ENCODE peak calls at places on chromosomes 11 and 22, in ten cellular contexts. W is right lobe of liver, L is body of pancreas, A is thyroid gland, K is stomach, B is A549, F is adrenal gland, H is IMR-90, O is HCT116, V is K562. Y is an unnamed sample.

GRCh38 chr11:9037963-9038362 is 34.2 kb upstream of the NRIP3 start:
- DNase-seq in W (no peak), A (no peak), V (no peak), K (no peak), L (no peak), H (peak), B (no peak), O (no peak), F (no peak), Y (no peak)

GRCh38 chr11:23725752-23726151 is 771.1 kb upstream of the LUZP2 start:
- DNase-seq in O (no peak), B (no peak), L (no peak), V (no peak), A (no peak), F (no peak), W (no peak), H (no peak), K (no peak), Y (no peak)

GRCh38 chr11:130709531-130709930 is 206.7 kb downstream of the SNX19 start:
- DNase-seq in A (no peak), W (no peak), B (no peak), L (no peak), O (no peak), H (no peak), V (no peak), K (no peak), F (no peak), Y (no peak)

GRCh38 chr11:1531418-1531817 is 40.7 kb downstream of the DUSP8 start:
- DNase-seq in H (no peak), W (no peak), L (no peak), A (no peak), O (no peak), K (no peak), V (no peak), B (no peak), F (peak), Y (no peak)

GRCh38 chr11:132430352-132431091 is 1060.1 kb downstream of the NTM start:
- DNase-seq in A (peak), W (no peak), K (peak), O (no peak), L (no peak), F (no peak), H (no peak), V (no peak), B (no peak), Y (no peak)

GRCh38 chr11:130159657-130160459 is at the start of gene ST14:
- DNase-seq in L (peak), V (no peak), B (no peak), O (no peak), F (no peak), A (peak), H (no peak), W (peak), K (peak), Y (peak)

GRCh38 chr11:2097356-2097997 is 41.7 kb downstream of the IGF2 start:
- DNase-seq in O (no peak), F (peak), A (peak), V (peak), K (peak), B (no peak), L (peak), W (no peak), H (peak), Y (peak)

GRCh38 chr11:78432058-78432515 is 14.5 kb upstream of the GAB2 start:
- DNase-seq in W (no peak), F (no peak), A (no peak), L (peak), O (no peak), V (no peak), B (no peak), K (no peak), H (no peak), Y (no peak)

GRCh38 chr22:48456449-48456848 is 1371.2 kb downstream of the BRD1 start:
- DNase-seq in V (no peak), K (no peak), F (no peak), L (no peak), A (no peak), B (no peak), O (no peak), H (no peak), W (no peak), Y (no peak)

GRCh38 chr22:41480397-41480735 is 11.4 kb downstream of the ACO2 start:
- DNase-seq in A (no peak), B (no peak), K (no peak), L (no peak), W (no peak), V (no peak), O (no peak), H (peak), F (no peak), Y (no peak)

GRCh38 chr11:134663506-134664313 is 251.7 kb upstream of the B3GAT1 start:
- DNase-seq in B (no peak), L (no peak), O (no peak), K (peak), V (no peak), W (no peak), H (no peak), F (no peak), A (no peak), Y (no peak)

GRCh38 chr22:21734540-21735197 is 925 bp downstream of the YPEL1 start:
- DNase-seq in B (no peak), A (no peak), K (no peak), L (peak), F (no peak), V (peak), O (no peak), H (no peak), W (no peak), Y (no peak)

GRCh38 chr11:126863294-126863997 is 137.1 kb downstream of the KIRREL3 start:
- DNase-seq in V (no peak), W (no peak), F (no peak), B (no peak), O (no peak), K (no peak), L (no peak), H (no peak), A (no peak), Y (no peak)

GRCh38 chr11:313787-314547 is at the start of gene IFITM1:
- DNase-seq in A (no peak), B (no peak), H (peak), O (no peak), K (no peak), L (no peak), W (peak), F (no peak), V (no peak), Y (peak)

GRCh38 chr11:69089258-69089657 is 40.5 kb downstream of the TPCN2 start:
- DNase-seq in L (peak), A (no peak), B (no peak), K (peak), O (no peak), W (no peak), H (peak), V (peak), F (peak), Y (no peak)

GRCh38 chr22:44970291-44970690 is 39.5 kb downstream of the PHF21B start:
- DNase-seq in V (no peak), L (no peak), H (no peak), F (no peak), W (no peak), K (no peak), O (no peak), A (no peak), B (no peak), Y (no peak)

GRCh38 chr11:9091044-9091936 is at the start of gene SCUBE2:
- DNase-seq in W (no peak), A (no peak), H (no peak), B (peak), F (no peak), V (peak), K (no peak), L (no peak), O (no peak), Y (peak)

GRCh38 chr22:44399906-44400762 is 87.4 kb upstream of the SHISAL1 start:
- DNase-seq in H (no peak), B (no peak), F (peak), V (no peak), A (peak), K (peak), L (peak), O (no peak), W (peak), Y (peak)

GRCh38 chr11:133598879-133599278 is 66.6 kb upstream of the OPCML start:
- DNase-seq in B (no peak), V (no peak), K (no peak), L (no peak), F (no peak), H (no peak), W (no peak), O (no peak), A (no peak), Y (no peak)

GRCh38 chr11:74615311-74615710 is 22.9 kb downstream of the POLD3 start:
- DNase-seq in V (no peak), B (no peak), W (no peak), A (no peak), H (no peak), K (no peak), O (no peak), L (no peak), F (no peak), Y (no peak)

GRCh38 chr11:15720460-15720859 is 605.7 kb downstream of the INSC start:
- DNase-seq in H (peak), F (no peak), O (no peak), W (no peak), A (no peak), L (no peak), K (no peak), B (no peak), V (no peak), Y (no peak)

GRCh38 chr11:66003291-66003690 is 988 bp downstream of the BANF1 start:
- DNase-seq in L (no peak), K (no peak), W (no peak), F (no peak), O (no peak), H (no peak), B (no peak), A (no peak), V (no peak), Y (no peak)

GRCh38 chr11:117857734-117858369 is 18.6 kb downstream of the FXYD6 start:
- DNase-seq in H (no peak), W (no peak), K (no peak), L (no peak), V (no peak), O (no peak), F (no peak), B (no peak), A (no peak), Y (no peak)

GRCh38 chr11:64874308-64874707 is 4.1 kb downstream of the EHD1 start:
- DNase-seq in O (no peak), B (no peak), A (no peak), L (no peak), W (no peak), V (no peak), F (no peak), K (no peak), H (peak), Y (peak)

GRCh38 chr22:24810043-24810749 is 4.2 kb downstream of the SGSM1 start:
- DNase-seq in H (no peak), O (no peak), F (peak), V (no peak), W (no peak), L (no peak), B (no peak), K (peak), A (no peak), Y (no peak)

GRCh38 chr22:37639771-37640590 is 512 bp downstream of the SH3BP1 start:
- DNase-seq in K (no peak), H (no peak), L (no peak), B (no peak), V (peak), F (no peak), W (no peak), O (no peak), A (no peak), Y (peak)

GRCh38 chr22:35376728-35377472 is 4.0 kb upstream of the HMOX1 start:
- DNase-seq in O (peak), L (peak), F (peak), V (peak), B (peak), A (peak), H (peak), W (peak), K (peak), Y (peak)

GRCh38 chr11:40567392-40567791 is 892.1 kb downstream of the LRRC4C start:
- DNase-seq in F (no peak), W (no peak), B (no peak), A (no peak), V (no peak), L (no peak), K (no peak), H (no peak), O (no peak), Y (no peak)

GRCh38 chr11:83219095-83219494 is 25.6 kb downstream of the ANKRD42 start:
- DNase-seq in A (no peak), L (peak), F (no peak), O (no peak), V (no peak), B (no peak), W (no peak), H (no peak), K (no peak), Y (no peak)

GRCh38 chr11:22510741-22511140 is 114.9 kb downstream of the FANCF start:
- DNase-seq in A (no peak), V (no peak), K (no peak), L (no peak), B (no peak), W (no peak), F (no peak), O (no peak), H (peak), Y (no peak)

GRCh38 chr22:48677621-48678020 is 1150.1 kb downstream of the BRD1 start:
- DNase-seq in K (no peak), B (no peak), O (no peak), A (no peak), W (peak), F (no peak), L (no peak), H (no peak), V (no peak), Y (no peak)

GRCh38 chr11:87878373-87878779 is 296.9 kb downstream of the RAB38 start:
- DNase-seq in V (no peak), K (no peak), L (peak), O (peak), H (peak), B (no peak), A (no peak), F (peak), W (no peak), Y (no peak)

GRCh38 chr11:64275841-64276240 is 8.6 kb downstream of the BAD start:
- DNase-seq in A (no peak), F (no peak), K (no peak), B (no peak), W (no peak), V (no peak), L (no peak), O (no peak), H (no peak), Y (no peak)

GRCh38 chr22:38139901-38140300 is 29.4 kb upstream of the BAIAP2L2 start:
- DNase-seq in F (no peak), W (peak), A (no peak), O (no peak), K (no peak), B (no peak), H (no peak), V (no peak), L (no peak), Y (no peak)

GRCh38 chr11:108786281-108786990 is 121.6 kb downstream of the DDX10 start:
- DNase-seq in L (no peak), K (no peak), V (no peak), A (no peak), O (no peak), B (no peak), W (no peak), F (no peak), H (no peak), Y (no peak)

DNA sequence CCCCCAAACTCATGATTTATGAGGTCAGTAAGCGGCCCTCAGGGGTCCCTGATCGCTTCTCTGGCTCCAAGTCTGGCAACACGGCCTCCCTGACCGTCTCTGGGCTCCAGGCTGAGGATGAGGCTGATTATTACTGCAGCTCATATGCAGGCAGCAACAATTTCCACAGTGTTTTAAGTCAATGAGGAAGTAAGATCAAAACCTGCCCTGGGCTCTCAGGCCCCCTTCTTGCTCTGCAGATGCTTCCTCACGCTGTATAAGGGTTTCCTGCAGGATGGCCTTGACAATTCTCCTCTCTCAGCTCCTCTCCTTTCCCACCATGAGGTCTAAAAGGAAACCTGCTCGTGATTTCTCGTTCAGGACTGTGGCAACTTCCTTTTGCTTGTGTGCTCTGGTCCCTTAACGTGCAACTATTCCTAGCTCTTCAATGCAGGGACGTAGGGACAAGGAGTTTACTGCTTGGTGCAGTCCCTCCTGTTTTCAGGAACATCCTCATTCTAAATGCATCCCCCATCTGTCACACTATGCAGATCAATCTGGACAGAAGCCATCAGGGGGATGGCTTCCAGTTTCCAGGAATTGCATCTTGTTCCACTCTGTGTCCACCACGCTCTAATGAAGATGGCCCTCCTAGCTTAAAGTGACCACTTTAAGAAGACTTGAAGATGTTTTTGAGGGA is 64.4 kb upstream of the IGLL5 start:
- DNase-seq in B (no peak), H (no peak), V (peak), O (no peak), A (no peak), L (no peak), W (no peak), F (no peak), K (no peak), Y (no peak)
- TF ChIP-seq POLR2A in B (no peak), H (no peak), V (no peak), O (no peak), A (no peak), L (no peak), W (no peak), F (no peak), K (no peak), Y (no peak)

DNA sequence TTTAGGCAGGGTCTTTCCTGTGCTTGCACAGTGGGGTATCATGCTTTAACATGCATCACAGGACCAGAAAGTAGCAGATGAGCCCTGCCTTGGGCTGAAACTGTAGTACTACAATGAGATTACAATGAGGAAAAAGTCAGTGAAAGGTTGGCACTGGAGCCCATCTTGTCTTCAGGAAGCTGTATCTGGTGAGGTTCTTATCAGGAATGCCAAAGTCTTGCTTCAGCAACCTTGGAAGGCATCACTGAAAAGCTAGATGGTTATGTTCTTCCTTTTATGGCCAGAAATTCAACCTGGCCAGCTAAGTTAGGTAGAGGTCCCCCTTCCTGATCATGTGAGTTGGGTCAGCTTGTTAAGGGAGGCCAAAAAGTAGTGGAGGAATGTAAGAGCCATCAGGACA is 254.0 kb upstream of the FAT3 start:
- DNase-seq in L (no peak), H (no peak), W (no peak), O (no peak), F (no peak), K (no peak), V (no peak), A (no peak), B (no peak), Y (no peak)
- H3K27ac ChIP-seq in L (no peak), H (no peak), W (no peak), O (no peak), F (no peak), K (no peak), V (no peak), A (no peak), B (no peak), Y (no peak)

GRCh38 chr22:40416636-40417035 is 46.2 kb downstream of the SGSM3 start:
- DNase-seq in V (no peak), W (no peak), F (no peak), O (no peak), L (no peak), H (no peak), K (no peak), A (peak), B (no peak), Y (no peak)

GRCh38 chr22:40414838-40415505 is 44.6 kb downstream of the SGSM3 start:
- DNase-seq in V (no peak), K (no peak), B (no peak), W (no peak), O (no peak), A (no peak), F (no peak), H (no peak), L (no peak), Y (peak)

GRCh38 chr22:40415531-40416266 is 45.3 kb downstream of the SGSM3 start:
- DNase-seq in W (peak), F (no peak), B (no peak), K (no peak), A (no peak), V (no peak), L (no peak), O (no peak), H (peak), Y (peak)

GRCh38 chr22:40417041-40417440 is 46.6 kb downstream of the SGSM3 start:
- DNase-seq in W (no peak), H (no peak), F (no peak), K (no peak), B (no peak), O (no peak), A (no peak), V (no peak), L (no peak), Y (no peak)

DNA sequence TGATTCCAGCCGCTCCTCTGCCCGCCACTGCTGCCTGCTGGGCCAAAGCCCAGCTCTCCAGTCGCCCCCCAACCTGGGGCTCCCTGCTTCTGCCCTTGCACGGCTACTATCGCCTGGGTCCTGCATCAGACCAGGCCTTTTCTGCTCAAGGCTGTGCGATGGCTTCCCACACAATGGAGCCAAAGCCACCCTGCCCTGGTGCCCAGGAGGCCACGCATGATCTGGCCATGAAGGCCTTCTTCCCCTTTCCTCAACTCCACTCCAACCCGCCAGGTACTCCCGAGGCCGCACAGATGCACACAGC is 45.8 kb downstream of the SGSM3 start:
- DNase-seq in B (no peak), V (no peak), W (no peak), K (no peak), H (no peak), O (no peak), F (no peak), A (no peak), L (no peak), Y (no peak)
- TF ChIP-seq POLR2A in B (no peak), V (no peak), W (no peak), K (no peak), H (no peak), O (no peak), F (no peak), A (no peak), L (no peak), Y (no peak)

DNA sequence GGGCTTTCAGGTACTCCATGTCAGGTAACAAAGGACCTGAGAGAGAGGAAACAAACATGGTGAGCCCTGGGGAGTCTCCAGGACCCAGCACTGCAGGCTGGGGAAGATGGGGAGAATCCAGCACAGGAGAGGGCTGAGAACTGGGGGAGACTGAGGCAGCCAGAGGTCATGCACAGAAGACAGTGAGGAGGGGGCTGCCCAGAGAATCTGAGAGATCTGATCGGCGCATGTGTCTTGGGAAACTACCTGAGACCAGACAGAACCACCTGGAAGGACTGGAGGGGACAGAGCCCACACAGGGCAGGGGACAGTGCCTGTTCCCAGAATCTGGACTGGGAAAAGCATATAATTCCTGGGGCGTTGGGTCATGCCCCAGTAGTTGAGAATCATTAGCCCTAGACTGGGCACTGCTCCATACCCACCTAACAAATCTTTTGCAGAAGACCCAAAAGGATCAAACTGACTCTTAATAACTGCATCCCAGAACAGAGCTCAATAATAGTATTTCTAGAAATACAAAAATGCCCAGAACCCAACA is 20.0 kb upstream of the COMT start:
- DNase-seq in F (no peak), H (no peak), A (no peak), K (no peak), O (no peak), B (no peak), L (no peak), V (no peak), W (no peak), Y (no peak)
- H3K27ac ChIP-seq in F (no peak), H (no peak), A (no peak), K (no peak), O (no peak), B (no peak), L (no peak), V (no peak), W (no peak), Y (no peak)

GRCh38 chr11:72222907-72223614 is 1.5 kb upstream of the INPPL1 start:
- DNase-seq in F (peak), V (peak), H (peak), K (peak), W (peak), A (peak), B (peak), O (peak), L (peak), Y (peak)
- TF ChIP-seq POLR2A in F (peak), V (peak), H (no peak), K (no peak), W (peak), A (peak), B (no peak), O (no peak), L (peak), Y (peak)

GRCh38 chr22:23501708-23502107 is 78.4 kb downstream of the IGLL1 start:
- DNase-seq in W (peak), K (no peak), L (no peak), O (no peak), B (no peak), F (no peak), A (no peak), V (no peak), H (no peak), Y (no peak)
- H3K27ac ChIP-seq in W (no peak), K (no peak), L (no peak), O (no peak), B (no peak), F (no peak), A (no peak), V (no peak), H (no peak), Y (no peak)

Y was measured in transverse colon.